ENCODE peak calls at places on chromosome 6, in ten cellular contexts. F, M, C, S, D, J, G, R, W and P are unnamed samples.
A peak's percentile ranks its signal among the peaks of the same experiment; 100 is the strongest.

GRCh38 chr6:96939019-96939805 is 14.7 kb downstream of the KLHL32 start:
- DNase-seq in S (peak; percentile 28), G (peak; percentile 82), W (no peak), M (peak; percentile 25), F (peak; percentile 88), J (no peak), R (peak; percentile 16), D (no peak), C (no peak), P (peak; percentile 64)

GRCh38 chr6:149044394-149044965 is 273.0 kb upstream of the TAB2 start:
- DNase-seq in R (no peak), G (no peak), F (no peak), M (peak; percentile 67), W (no peak), D (no peak), S (no peak), J (no peak), C (no peak), P (no peak)

GRCh38 chr6:56851541-56852248 is 103.2 kb upstream of the BEND6 start:
- DNase-seq in J (peak; percentile 32), S (peak; percentile 65), R (no peak), C (peak; percentile 49), M (peak; percentile 63), D (peak; percentile 57), F (peak; percentile 71), G (peak; percentile 91), W (peak; percentile 77), P (peak; percentile 91)

GRCh38 chr6:40907198-40907701 is 131.8 kb downstream of the UNC5CL start:
- DNase-seq in R (no peak), W (no peak), M (no peak), S (peak; percentile 92), C (no peak), F (peak; percentile 93), G (peak; percentile 23), D (no peak), J (peak; percentile 79), P (peak; percentile 33)

GRCh38 chr6:97669191-97669651 is 386.2 kb upstream of the MMS22L start:
- DNase-seq in F (no peak), G (no peak), S (no peak), M (no peak), J (no peak), C (no peak), R (no peak), W (no peak), D (no peak), P (no peak)

GRCh38 chr6:21468487-21468886 is 125.1 kb upstream of the SOX4 start:
- DNase-seq in R (no peak), F (no peak), W (no peak), D (no peak), M (no peak), G (no peak), C (no peak), S (no peak), J (no peak), P (no peak)

GRCh38 chr6:144528605-144529425 is 243.7 kb downstream of the UTRN start:
- DNase-seq in J (no peak), F (peak; percentile 6), M (no peak), W (no peak), S (no peak), R (no peak), C (no peak), D (no peak), G (peak; percentile 50), P (peak; percentile 22)

GRCh38 chr6:37607949-37608348 is 89.7 kb downstream of the MDGA1 start:
- DNase-seq in D (peak; percentile 15), M (no peak), W (no peak), J (no peak), R (no peak), C (no peak), G (peak; percentile 22), F (no peak), S (no peak), P (peak; percentile 47)

DNA sequence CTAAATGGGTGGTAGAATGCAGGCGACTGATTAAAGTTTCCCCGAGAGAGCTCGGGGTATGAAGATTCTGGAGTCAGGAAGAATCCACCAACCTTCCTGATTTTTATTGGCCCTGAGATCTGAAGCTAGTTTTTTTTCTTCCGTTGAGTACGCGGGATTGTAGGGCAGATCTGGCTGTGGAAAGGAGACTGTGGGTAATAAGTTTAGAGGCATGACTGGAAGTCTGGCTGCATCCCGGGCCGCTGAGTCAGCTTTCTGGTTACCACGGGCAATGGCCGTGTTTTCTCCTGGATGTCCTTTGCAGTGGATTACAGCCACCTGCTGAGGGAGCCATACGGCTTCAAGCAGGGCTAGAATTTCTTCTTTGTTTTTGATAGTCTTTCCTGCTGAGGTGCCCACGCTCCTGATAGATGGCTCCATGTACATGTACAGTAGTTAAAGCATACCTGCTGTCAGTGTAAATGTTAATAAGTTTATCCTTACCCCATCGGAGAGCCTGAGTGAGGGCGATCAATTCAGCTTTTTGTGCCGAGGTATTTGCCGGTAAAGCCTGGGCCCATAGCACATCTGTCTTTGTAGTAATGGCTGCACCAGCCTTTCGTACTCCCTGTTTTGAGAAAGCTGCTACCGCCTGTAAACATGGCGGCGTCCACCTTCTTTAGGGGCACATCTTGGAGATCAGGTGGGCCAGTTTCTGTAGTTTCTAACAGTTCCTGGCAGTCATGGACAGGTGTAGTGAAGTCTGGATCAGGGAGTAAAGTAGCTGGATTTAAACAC is 154.0 kb downstream of the TRIM27 start:
- DNase-seq in S (peak; percentile 61), C (no peak), W (no peak), F (peak; percentile 48), M (no peak), G (peak; percentile 69), R (no peak), J (no peak), D (no peak), P (peak; percentile 24)
- TF ChIP-seq CTCF in S (peak; percentile 15), C (no peak), W (no peak), F (peak; percentile 15), M (peak; percentile 21), G (peak; percentile 26), R (no peak), J (no peak), D (peak; percentile 6), P (peak; percentile 1)

GRCh38 chr6:156396068-156396771 is 381.0 kb upstream of the ARID1B start:
- DNase-seq in M (no peak), G (no peak), C (no peak), J (no peak), D (no peak), S (no peak), F (no peak), R (no peak), W (no peak), P (no peak)
- H3K4me3 ChIP-seq in M (no peak overlapping the region), G (no peak overlapping the region), C (no peak overlapping the region), J (peak overlapping the region; percentile 44), D (no peak overlapping the region), S (no peak overlapping the region), F (no peak overlapping the region), R (no peak overlapping the region), W (no peak overlapping the region), P (no peak overlapping the region)

DNA sequence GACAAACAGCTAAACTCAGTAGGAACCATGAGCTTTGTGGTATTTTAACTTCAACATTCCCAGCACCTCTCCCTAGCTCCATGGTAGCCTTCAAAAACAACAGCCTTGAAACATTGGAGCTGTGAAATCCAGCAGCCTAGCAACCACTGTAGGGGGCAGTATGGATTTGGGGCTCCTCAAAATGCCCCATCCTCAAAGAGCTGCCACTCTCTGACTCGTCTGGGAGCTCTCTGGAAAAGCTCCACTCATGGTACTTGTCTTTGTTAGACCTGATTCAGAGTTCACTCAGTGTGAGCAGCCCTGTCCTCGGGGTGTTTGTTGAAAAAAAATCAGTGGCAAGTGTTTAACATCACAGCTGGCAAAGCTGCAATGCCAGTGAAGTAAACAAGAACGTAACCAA is 82.9 kb downstream of the KIF6 start:
- DNase-seq in S (no peak), F (peak; percentile 3), C (no peak), M (no peak), G (no peak), J (no peak), W (no peak), R (no peak), D (no peak), P (no peak)
- TF ChIP-seq CTCF in S (no peak), F (no peak), C (no peak), M (no peak), G (no peak), J (no peak), W (no peak), R (no peak), D (no peak), P (no peak)

GRCh38 chr6:167987811-167988495 is 9.5 kb upstream of the KIF25 start:
- DNase-seq in D (no peak), M (no peak), J (no peak), W (no peak), S (no peak), R (no peak), C (no peak), F (no peak), G (peak; percentile 64), P (no peak)
- H3K4me3 ChIP-seq in D (no peak overlapping the region), M (no peak overlapping the region), J (no peak overlapping the region), W (no peak overlapping the region), S (no peak overlapping the region), R (no peak overlapping the region), C (no peak overlapping the region), F (no peak overlapping the region), G (no peak overlapping the region), P (no peak overlapping the region)

DNA sequence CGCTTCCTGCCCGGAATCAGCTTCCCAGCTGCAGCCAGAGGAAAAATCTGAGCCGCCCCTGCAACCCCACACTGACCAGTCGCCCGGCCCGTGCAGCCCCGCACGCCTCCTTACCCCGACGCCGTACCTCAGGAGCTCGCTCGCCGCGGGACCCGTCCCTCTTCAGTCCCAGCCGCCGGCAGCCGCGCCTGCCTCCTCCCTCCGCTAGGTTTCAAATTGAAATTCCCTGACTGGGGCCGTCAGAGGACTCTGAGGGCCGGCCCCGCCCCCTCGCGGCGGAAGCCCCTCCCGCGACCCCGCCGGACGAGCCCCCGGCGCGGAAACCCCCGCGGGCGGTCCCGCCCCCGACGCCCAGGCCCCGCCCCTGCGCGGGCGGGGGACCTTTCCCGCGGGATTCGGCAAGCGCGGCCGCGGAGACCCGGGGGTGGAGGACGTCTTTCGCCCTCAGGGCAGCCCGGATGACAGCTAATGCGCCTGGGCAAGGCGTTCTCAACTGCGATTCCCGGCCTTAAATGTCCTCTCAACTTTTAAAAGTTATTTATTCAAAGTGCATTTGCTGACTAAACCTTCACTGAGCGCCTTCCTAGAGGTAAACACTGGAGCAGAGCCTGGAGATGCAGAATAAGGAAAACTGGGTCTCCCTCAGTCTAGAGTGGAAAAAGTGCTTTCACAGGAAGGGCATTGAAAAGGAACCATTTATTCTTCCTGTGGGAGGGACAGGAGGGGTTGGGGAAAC is at the start of gene EPB41L2:
- DNase-seq in F (peak; percentile 67), D (peak; percentile 70), W (peak; percentile 94), G (peak; percentile 82), S (peak; percentile 79), M (no peak), C (peak; percentile 64), R (no peak), J (peak; percentile 56), P (peak; percentile 91)
- TF ChIP-seq CTCF in F (no peak), D (peak; percentile 37), W (peak; percentile 26), G (no peak), S (no peak), M (peak; percentile 26), C (no peak), R (peak; percentile 32), J (peak; percentile 40), P (no peak)